ENCODE peak calls at places on chromosomes 6 and 20, in four cellular contexts. W is IMR-90, R is A549, A is GM12878. Y is an unnamed sample.

GRCh38 chr6:80425089-80425823 is 318.8 kb downstream of the BCKDHB start:
- DNase-seq in W (peak), R (no peak), A (no peak), Y (no peak)

GRCh38 chr6:9984607-9985006 is 430.3 kb downstream of the TFAP2A start:
- DNase-seq in W (no peak), R (no peak), A (no peak), Y (no peak)

GRCh38 chr20:21808139-21808538 is 102.7 kb downstream of the PAX1 start:
- DNase-seq in W (no peak), R (no peak), A (no peak), Y (no peak)

GRCh38 chr6:117264487-117265424 is 602 bp upstream of the VGLL2 start:
- DNase-seq in W (no peak), R (no peak), A (no peak), Y (no peak)

GRCh38 chr20:62155428-62156253 is 12.1 kb downstream of the SS18L1 start:
- DNase-seq in W (peak), R (no peak), A (no peak), Y (no peak)

GRCh38 chr6:5337573-5337972 is 76.3 kb downstream of the FARS2 start:
- DNase-seq in W (peak), R (no peak), A (no peak), Y (no peak)

GRCh38 chr20:35463455-35464300 is 8.3 kb downstream of the CEP250 start:
- DNase-seq in W (peak), R (peak), A (no peak), Y (peak)

GRCh38 chr6:113313841-113314240 is 543.3 kb upstream of the MARCKS start:
- DNase-seq in W (no peak), R (no peak), A (no peak), Y (no peak)

GRCh38 chr6:157314705-157315321 is 8.5 kb downstream of the TMEM242 start:
- DNase-seq in W (peak), R (peak), A (peak), Y (peak)

GRCh38 chr6:113301651-113302050 is 555.5 kb upstream of the MARCKS start:
- DNase-seq in W (peak), R (no peak), A (no peak), Y (no peak)

GRCh38 chr6:139698526-139699182 is 324.2 kb upstream of the CITED2 start:
- DNase-seq in W (no peak), R (no peak), A (no peak), Y (no peak)

GRCh38 chr6:22610127-22610526 is 40.8 kb downstream of the HDGFL1 start:
- DNase-seq in W (no peak), R (no peak), A (no peak), Y (no peak)

GRCh38 chr20:46199198-46199597 is 81.1 kb downstream of the CD40 start:
- DNase-seq in W (no peak), R (peak), A (no peak), Y (peak)

GRCh38 chr6:29631860-29632731 is 887 bp downstream of the GABBR1 start:
- DNase-seq in W (peak), R (peak), A (no peak), Y (peak)

GRCh38 chr6:11236351-11236750 is 3.9 kb upstream of the NEDD9 start:
- DNase-seq in W (no peak), R (no peak), A (peak), Y (no peak)

GRCh38 chr6:154399097-154399496 is 42.5 kb upstream of the IPCEF1 start:
- DNase-seq in W (peak), R (no peak), A (no peak), Y (no peak)

GRCh38 chr20:20362774-20363435 is 5.0 kb upstream of the INSM1 start:
- DNase-seq in W (no peak), R (no peak), A (no peak), Y (no peak)

GRCh38 chr6:87847135-87847829 is 145.2 kb upstream of the AKIRIN2 start:
- DNase-seq in W (no peak), R (no peak), A (no peak), Y (no peak)

GRCh38 chr6:43835872-43836419 is 65.9 kb downstream of the VEGFA start:
- DNase-seq in W (peak), R (no peak), A (no peak), Y (no peak)

GRCh38 chr6:72245565-72245964 is 359.2 kb downstream of the RIMS1 start:
- DNase-seq in W (peak), R (no peak), A (no peak), Y (no peak)

GRCh38 chr20:41365785-41366545 is 653 bp downstream of the EMILIN3 start:
- DNase-seq in W (no peak), R (no peak), A (no peak), Y (no peak)

DNA sequence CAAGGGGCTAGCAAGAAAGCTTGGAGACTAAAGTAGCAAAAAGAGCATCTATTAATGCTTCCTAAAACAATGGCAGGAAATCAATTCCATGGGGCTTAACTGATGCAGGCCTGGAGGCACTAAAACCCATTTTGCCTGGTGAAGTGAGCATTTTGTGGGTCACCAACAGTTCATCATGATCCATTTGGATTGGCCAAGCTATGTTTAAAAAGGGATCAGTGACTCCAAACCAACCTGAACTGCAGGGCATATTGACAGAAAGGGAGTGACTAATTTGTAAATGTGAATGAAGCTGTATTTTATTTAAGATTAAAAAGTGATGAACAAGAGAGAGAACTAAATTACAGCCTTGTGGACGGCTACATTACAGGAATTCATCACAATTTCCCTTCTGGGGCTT is 132.0 kb downstream of the PCSK2 start:
- DNase-seq in W (no peak), R (no peak), A (no peak), Y (no peak)
- TF ChIP-seq ELK1 in W (no peak), R (no peak), A (no peak), Y (no peak)

DNA sequence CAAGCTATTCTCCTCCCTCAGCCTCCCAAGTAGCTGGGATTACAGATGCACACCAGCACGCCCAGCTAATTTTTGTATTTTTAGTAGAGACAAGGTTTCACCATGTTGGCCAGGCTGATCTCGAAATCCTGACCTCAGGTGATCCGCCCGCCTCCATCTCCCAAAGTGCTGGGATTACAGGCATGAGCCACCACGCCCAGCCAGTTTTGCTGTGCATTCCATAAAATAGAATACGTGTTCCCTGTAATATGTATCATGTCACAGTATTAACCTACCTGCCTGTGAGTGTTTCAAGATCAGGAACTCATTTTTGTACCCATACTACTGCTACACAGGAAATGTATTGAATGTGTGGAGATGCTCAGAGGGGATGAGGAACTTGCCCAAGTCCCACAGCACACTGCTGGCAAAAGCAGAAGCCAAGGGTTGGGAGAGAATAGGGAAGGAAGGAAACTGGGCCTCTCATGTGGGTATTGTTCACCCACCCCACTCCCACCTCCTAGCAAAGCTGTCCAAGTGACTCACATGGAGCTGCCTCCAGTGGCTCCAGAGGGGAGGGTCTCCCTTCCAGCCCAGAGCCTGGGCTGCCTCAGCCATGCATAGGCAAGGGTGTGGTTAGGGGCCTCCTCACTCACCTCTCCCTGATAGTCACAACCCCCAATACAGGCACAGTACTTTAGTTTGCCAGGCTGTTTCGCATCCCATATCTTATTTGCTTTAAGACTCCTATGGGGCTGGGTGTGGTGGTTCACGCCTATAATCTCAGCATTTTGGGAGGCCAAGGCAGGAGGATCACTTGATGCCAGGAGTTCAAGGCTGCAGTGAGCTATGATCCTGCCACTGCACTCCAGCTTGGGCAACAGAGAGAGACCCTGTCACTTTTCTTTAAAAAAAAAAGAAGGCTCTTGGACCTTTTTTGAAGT is 9.4 kb downstream of the HM13 start:
- DNase-seq in W (peak), R (no peak), A (no peak), Y (no peak)
- TF ChIP-seq ELK1 in W (no peak), R (no peak), A (no peak), Y (no peak)

DNA sequence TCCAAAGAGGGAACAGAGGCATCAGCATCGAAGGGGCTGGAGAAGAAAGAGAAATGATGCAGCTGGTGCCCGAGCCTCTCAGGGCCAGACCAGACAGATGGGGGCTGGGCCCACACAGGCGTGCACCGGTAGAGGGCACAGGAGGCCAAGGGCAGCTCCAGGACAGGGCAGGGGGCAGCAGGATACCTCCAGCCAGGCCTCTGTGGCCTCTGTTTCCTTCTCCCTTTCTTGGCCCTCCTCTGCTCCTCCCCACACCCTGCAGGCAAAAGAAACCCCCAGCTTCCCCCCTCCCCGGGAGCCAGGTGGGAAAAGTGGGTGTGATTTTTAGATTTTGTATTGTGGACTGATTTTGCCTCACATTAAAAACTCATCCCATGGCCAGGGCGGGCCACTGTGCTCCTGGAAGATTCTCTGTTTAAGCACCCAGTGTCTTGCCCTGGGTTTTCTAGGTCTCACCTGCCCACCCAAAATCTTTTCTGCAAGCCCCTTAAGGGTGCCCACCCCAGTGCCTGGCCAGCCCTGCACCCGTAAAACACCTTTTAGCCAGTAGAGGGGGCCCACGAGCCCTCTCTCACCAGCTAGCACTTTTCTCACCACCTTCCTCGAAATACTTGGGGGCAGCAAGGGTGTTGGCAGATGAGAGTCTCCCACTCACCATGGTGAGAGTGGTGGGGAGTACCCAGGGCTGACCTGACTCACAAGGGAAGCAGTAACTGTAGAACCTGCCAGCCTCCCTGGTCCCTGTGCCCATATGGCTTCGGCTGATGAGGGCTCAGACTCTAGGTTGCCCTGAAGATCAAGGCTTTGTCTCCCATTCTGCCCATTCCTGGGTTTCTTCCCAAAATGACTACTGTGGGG is 35.7 kb upstream of the ID1 start:
- DNase-seq in W (peak), R (peak), A (no peak), Y (peak)
- TF ChIP-seq ELK1 in W (no peak), R (no peak), A (no peak), Y (no peak)

DNA sequence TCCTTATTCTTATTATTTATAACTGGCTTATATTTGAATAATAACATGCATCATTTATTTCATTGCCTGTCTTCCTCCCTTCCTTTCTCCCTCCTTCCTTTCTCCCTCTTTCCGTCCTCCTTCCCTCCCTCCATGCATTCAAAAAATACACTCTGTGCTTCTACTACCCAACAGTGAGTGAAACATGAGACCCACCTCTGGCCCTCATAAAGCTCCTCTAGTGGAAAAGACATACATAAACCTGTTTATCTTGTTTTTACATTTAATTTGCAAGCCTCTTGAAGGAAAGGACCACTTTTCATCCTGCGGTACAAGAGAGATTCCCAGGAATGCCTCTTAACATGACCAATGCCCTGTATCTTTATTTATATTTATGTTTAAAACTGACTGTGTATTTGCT is 21.8 kb upstream of the ISM1 start:
- DNase-seq in W (no peak), R (no peak), A (no peak), Y (no peak)
- TF ChIP-seq ELK1 in W (no peak), R (no peak), A (no peak), Y (no peak)

DNA sequence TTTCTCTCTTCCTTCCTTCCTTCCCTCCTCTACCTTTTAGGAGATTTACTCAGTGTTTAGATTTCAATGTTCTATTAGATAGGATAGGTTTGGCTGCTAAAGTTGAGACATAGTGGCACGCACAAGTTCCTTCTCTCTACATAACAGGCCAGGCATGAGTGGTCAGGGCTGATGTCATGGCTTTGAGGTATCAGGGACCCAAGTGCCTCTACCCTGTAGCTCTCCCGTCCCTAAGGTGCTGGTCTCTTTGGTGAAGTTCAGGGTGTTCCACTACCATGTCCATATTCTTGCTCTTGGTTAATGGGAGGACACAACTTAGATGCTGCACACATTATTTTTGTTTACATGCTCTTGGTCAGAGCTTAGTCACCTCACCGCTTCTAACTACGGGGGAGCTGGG is 245.3 kb downstream of the QKI start:
- DNase-seq in W (no peak), R (no peak), A (no peak), Y (no peak)
- TF ChIP-seq ELK1 in W (no peak), R (no peak), A (no peak), Y (no peak)

DNA sequence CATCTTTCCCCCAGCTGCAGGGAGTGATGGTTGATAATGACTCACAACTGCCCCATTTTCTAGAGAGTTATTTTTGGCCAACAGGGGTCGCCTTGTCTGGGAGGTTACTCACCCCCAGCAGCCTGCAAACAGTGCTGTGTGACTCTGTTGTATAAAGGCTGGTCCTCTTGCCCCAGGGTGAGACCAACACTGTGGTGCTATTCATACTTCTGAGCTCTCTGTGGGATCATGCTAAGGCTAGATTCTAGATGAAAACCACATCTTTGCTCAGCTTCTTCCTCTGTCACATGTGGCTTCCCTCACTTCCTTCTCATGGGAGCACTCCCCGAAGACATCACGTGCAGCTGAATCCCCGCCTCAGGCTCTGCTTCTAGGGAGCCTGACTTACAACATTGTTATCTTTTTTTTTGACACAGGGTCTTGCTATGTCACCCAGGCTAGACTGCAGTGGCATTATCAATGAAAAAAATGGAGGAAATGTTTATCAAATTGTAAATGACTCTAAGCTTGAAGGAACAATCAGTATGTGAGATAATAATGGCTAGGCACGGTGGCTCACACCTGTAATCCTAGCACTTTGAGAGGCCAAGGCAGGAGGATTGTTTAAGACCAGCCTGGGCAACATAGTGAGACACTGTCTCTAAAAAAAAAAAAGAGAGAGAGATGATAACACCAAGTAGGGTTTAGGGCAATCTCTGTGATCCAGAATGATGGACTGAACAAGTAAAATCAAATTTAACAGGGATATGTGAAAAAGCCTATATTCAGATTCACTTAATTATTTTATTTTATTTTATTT is 55.7 kb upstream of the SLC23A2 start:
- DNase-seq in W (peak), R (peak), A (peak), Y (peak)
- TF ChIP-seq ELK1 in W (no peak), R (no peak), A (no peak), Y (no peak)

DNA sequence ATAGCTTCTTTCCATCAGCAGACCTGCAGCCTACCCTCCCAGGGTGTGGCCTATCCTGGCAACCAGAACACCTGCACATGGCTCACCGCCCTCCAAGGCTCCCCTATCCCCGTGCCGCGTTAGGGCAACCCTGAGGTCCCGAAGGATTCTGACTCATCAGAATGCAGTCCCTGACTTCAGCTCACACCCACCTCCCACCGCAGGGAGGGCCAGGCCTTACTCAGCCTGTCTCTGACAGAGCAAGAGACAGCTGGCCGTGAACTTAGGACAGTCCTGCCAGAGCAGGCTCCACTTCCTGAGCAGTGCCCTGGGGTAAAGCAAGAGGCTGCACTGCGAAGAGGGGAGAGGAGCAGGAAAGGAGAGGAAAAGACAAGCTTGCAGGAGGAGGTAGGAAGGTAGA is 103.0 kb downstream of the SLC23A2 start:
- DNase-seq in W (peak), R (no peak), A (no peak), Y (no peak)
- TF ChIP-seq ELK1 in W (no peak), R (no peak), A (no peak), Y (no peak)

GRCh38 chr6:21005816-21006553 is 471.7 kb downstream of the CDKAL1 start:
- DNase-seq in W (peak), R (peak), A (peak), Y (no peak)
- TF ChIP-seq ELK1 in W (no peak), R (no peak), A (no peak), Y (no peak)